ENCODE peak calls at places on chromosomes 3 and 15, in seven cellular contexts. One of them, this sample, is unnamed.

GRCh38 chr15:85541744-85542143 is 161.3 kb downstream of the AKAP13 start:
- DNase-seq in transverse colon: no peak
- DNase-seq in right lobe of liver: no peak
- DNase-seq in fibroblast of mammary gland: peak
- DNase-seq in endodermal cell: no peak
- DNase-seq in brain microvascular endothelial cell: no peak
- DNase-seq in ovary: no peak
- DNase-seq in this sample: no peak

GRCh38 chr3:153768559-153769469 is 352.4 kb upstream of the ARHGEF26 start:
- DNase-seq in transverse colon: peak
- DNase-seq in right lobe of liver: no peak
- DNase-seq in fibroblast of mammary gland: peak
- DNase-seq in endodermal cell: peak
- DNase-seq in brain microvascular endothelial cell: peak
- DNase-seq in ovary: peak
- DNase-seq in this sample: peak

GRCh38 chr15:87021771-87022170 is 942.1 kb downstream of the AGBL1 start:
- DNase-seq in transverse colon: no peak
- DNase-seq in right lobe of liver: no peak
- DNase-seq in fibroblast of mammary gland: no peak
- DNase-seq in endodermal cell: no peak
- DNase-seq in brain microvascular endothelial cell: no peak
- DNase-seq in ovary: no peak
- DNase-seq in this sample: peak

GRCh38 chr3:8794247-8794646 is 24.8 kb upstream of the OXTR start:
- DNase-seq in transverse colon: no peak
- DNase-seq in right lobe of liver: no peak
- DNase-seq in fibroblast of mammary gland: no peak
- DNase-seq in endodermal cell: no peak
- DNase-seq in brain microvascular endothelial cell: no peak
- DNase-seq in ovary: no peak
- DNase-seq in this sample: no peak

GRCh38 chr15:34241376-34242350 is 16.8 kb downstream of the EMC4 start:
- DNase-seq in transverse colon: peak
- DNase-seq in right lobe of liver: no peak
- DNase-seq in fibroblast of mammary gland: peak
- DNase-seq in endodermal cell: no peak
- DNase-seq in brain microvascular endothelial cell: peak
- DNase-seq in ovary: no peak
- DNase-seq in this sample: peak

GRCh38 chr3:160343132-160343531 is 55.9 kb downstream of the IFT80 start:
- DNase-seq in transverse colon: no peak
- DNase-seq in right lobe of liver: no peak
- DNase-seq in fibroblast of mammary gland: peak
- DNase-seq in endodermal cell: no peak
- DNase-seq in brain microvascular endothelial cell: no peak
- DNase-seq in ovary: no peak
- DNase-seq in this sample: peak

GRCh38 chr3:133797396-133798105 is 8.1 kb upstream of the SRPRB start:
- DNase-seq in transverse colon: no peak
- DNase-seq in right lobe of liver: no peak
- DNase-seq in fibroblast of mammary gland: no peak
- DNase-seq in endodermal cell: no peak
- DNase-seq in brain microvascular endothelial cell: no peak
- DNase-seq in ovary: no peak
- DNase-seq in this sample: peak

GRCh38 chr3:157075693-157076420 is 84.1 kb downstream of the CCNL1 start:
- DNase-seq in transverse colon: no peak
- DNase-seq in right lobe of liver: peak
- DNase-seq in fibroblast of mammary gland: peak
- DNase-seq in endodermal cell: peak
- DNase-seq in brain microvascular endothelial cell: no peak
- DNase-seq in ovary: no peak
- DNase-seq in this sample: no peak

GRCh38 chr3:39149498-39150169 is 3.8 kb downstream of the CSRNP1 start:
- DNase-seq in transverse colon: no peak
- DNase-seq in right lobe of liver: no peak
- DNase-seq in fibroblast of mammary gland: no peak
- DNase-seq in endodermal cell: peak
- DNase-seq in brain microvascular endothelial cell: no peak
- DNase-seq in ovary: no peak
- DNase-seq in this sample: no peak

GRCh38 chr15:31169558-31169957 is 68.0 kb upstream of the TRPM1 start:
- DNase-seq in transverse colon: no peak
- DNase-seq in right lobe of liver: no peak
- DNase-seq in fibroblast of mammary gland: no peak
- DNase-seq in endodermal cell: no peak
- DNase-seq in brain microvascular endothelial cell: no peak
- DNase-seq in ovary: no peak
- DNase-seq in this sample: no peak

GRCh38 chr15:42736793-42737528 is at the start of gene CDAN1:
- DNase-seq in transverse colon: peak
- DNase-seq in right lobe of liver: peak
- DNase-seq in fibroblast of mammary gland: peak
- DNase-seq in endodermal cell: peak
- DNase-seq in brain microvascular endothelial cell: peak
- DNase-seq in ovary: peak
- DNase-seq in this sample: peak

GRCh38 chr3:30752961-30753360 is 141.5 kb downstream of the GADL1 start:
- DNase-seq in transverse colon: peak
- DNase-seq in right lobe of liver: no peak
- DNase-seq in fibroblast of mammary gland: peak
- DNase-seq in endodermal cell: no peak
- DNase-seq in brain microvascular endothelial cell: peak
- DNase-seq in ovary: no peak
- DNase-seq in this sample: peak

GRCh38 chr3:12352253-12352652 is 63.4 kb downstream of the PPARG start:
- DNase-seq in transverse colon: no peak
- DNase-seq in right lobe of liver: no peak
- DNase-seq in fibroblast of mammary gland: peak
- DNase-seq in endodermal cell: no peak
- DNase-seq in brain microvascular endothelial cell: no peak
- DNase-seq in ovary: no peak
- DNase-seq in this sample: no peak

GRCh38 chr3:107431048-107431297 is 53.7 kb downstream of the CCDC54 start:
- DNase-seq in transverse colon: peak
- DNase-seq in right lobe of liver: no peak
- DNase-seq in fibroblast of mammary gland: no peak
- DNase-seq in endodermal cell: peak
- DNase-seq in brain microvascular endothelial cell: no peak
- DNase-seq in ovary: peak
- DNase-seq in this sample: no peak

GRCh38 chr3:32819581-32820348 is 2.0 kb downstream of the TRIM71 start:
- DNase-seq in transverse colon: no peak
- DNase-seq in right lobe of liver: no peak
- DNase-seq in fibroblast of mammary gland: no peak
- DNase-seq in endodermal cell: peak
- DNase-seq in brain microvascular endothelial cell: no peak
- DNase-seq in ovary: no peak
- DNase-seq in this sample: no peak

GRCh38 chr3:102180291-102180931 is 254.4 kb upstream of the ZPLD1 start:
- DNase-seq in transverse colon: no peak
- DNase-seq in right lobe of liver: no peak
- DNase-seq in fibroblast of mammary gland: peak
- DNase-seq in endodermal cell: no peak
- DNase-seq in brain microvascular endothelial cell: peak
- DNase-seq in ovary: no peak
- DNase-seq in this sample: peak

GRCh38 chr3:8443829-8444791 is 57.5 kb upstream of the LMCD1 start:
- DNase-seq in transverse colon: peak
- DNase-seq in right lobe of liver: peak
- DNase-seq in fibroblast of mammary gland: peak
- DNase-seq in endodermal cell: peak
- DNase-seq in brain microvascular endothelial cell: peak
- DNase-seq in ovary: peak
- DNase-seq in this sample: peak

GRCh38 chr3:147421184-147421912 is 12.2 kb downstream of the ZIC1 start:
- DNase-seq in transverse colon: no peak
- DNase-seq in right lobe of liver: no peak
- DNase-seq in fibroblast of mammary gland: no peak
- DNase-seq in endodermal cell: peak
- DNase-seq in brain microvascular endothelial cell: peak
- DNase-seq in ovary: no peak
- DNase-seq in this sample: no peak
- TF ChIP-seq CTCF in transverse colon: no peak
- TF ChIP-seq CTCF in right lobe of liver: no peak
- TF ChIP-seq CTCF in fibroblast of mammary gland: no peak
- TF ChIP-seq CTCF in endodermal cell: peak
- TF ChIP-seq CTCF in brain microvascular endothelial cell: peak
- TF ChIP-seq CTCF in ovary: no peak
- TF ChIP-seq CTCF in this sample: no peak

GRCh38 chr3:152259480-152259879 is 9.2 kb upstream of the MBNL1 start:
- DNase-seq in transverse colon: no peak
- DNase-seq in right lobe of liver: no peak
- DNase-seq in fibroblast of mammary gland: no peak
- DNase-seq in endodermal cell: no peak
- DNase-seq in brain microvascular endothelial cell: peak
- DNase-seq in ovary: no peak
- DNase-seq in this sample: no peak

GRCh38 chr3:152256829-152257228 is 11.9 kb upstream of the MBNL1 start:
- DNase-seq in transverse colon: no peak
- DNase-seq in right lobe of liver: no peak
- DNase-seq in fibroblast of mammary gland: no peak
- DNase-seq in endodermal cell: no peak
- DNase-seq in brain microvascular endothelial cell: no peak
- DNase-seq in ovary: no peak
- DNase-seq in this sample: no peak

GRCh38 chr3:152255290-152255689 is 13.4 kb upstream of the MBNL1 start:
- DNase-seq in transverse colon: no peak
- DNase-seq in right lobe of liver: no peak
- DNase-seq in fibroblast of mammary gland: no peak
- DNase-seq in endodermal cell: no peak
- DNase-seq in brain microvascular endothelial cell: no peak
- DNase-seq in ovary: no peak
- DNase-seq in this sample: no peak

GRCh38 chr3:152258448-152259302 is 10.1 kb upstream of the MBNL1 start:
- DNase-seq in transverse colon: peak
- DNase-seq in right lobe of liver: peak
- DNase-seq in fibroblast of mammary gland: peak
- DNase-seq in endodermal cell: no peak
- DNase-seq in brain microvascular endothelial cell: peak
- DNase-seq in ovary: peak
- DNase-seq in this sample: peak

GRCh38 chr3:152257246-152258074 is 11.3 kb upstream of the MBNL1 start:
- DNase-seq in transverse colon: no peak
- DNase-seq in right lobe of liver: no peak
- DNase-seq in fibroblast of mammary gland: peak
- DNase-seq in endodermal cell: no peak
- DNase-seq in brain microvascular endothelial cell: peak
- DNase-seq in ovary: no peak
- DNase-seq in this sample: no peak
- H3K4me3 ChIP-seq in transverse colon: no peak
- H3K4me3 ChIP-seq in right lobe of liver: no peak
- H3K4me3 ChIP-seq in fibroblast of mammary gland: no peak
- H3K4me3 ChIP-seq in endodermal cell: no peak
- H3K4me3 ChIP-seq in brain microvascular endothelial cell: no peak
- H3K4me3 ChIP-seq in ovary: no peak
- H3K4me3 ChIP-seq in this sample: no peak

DNA sequence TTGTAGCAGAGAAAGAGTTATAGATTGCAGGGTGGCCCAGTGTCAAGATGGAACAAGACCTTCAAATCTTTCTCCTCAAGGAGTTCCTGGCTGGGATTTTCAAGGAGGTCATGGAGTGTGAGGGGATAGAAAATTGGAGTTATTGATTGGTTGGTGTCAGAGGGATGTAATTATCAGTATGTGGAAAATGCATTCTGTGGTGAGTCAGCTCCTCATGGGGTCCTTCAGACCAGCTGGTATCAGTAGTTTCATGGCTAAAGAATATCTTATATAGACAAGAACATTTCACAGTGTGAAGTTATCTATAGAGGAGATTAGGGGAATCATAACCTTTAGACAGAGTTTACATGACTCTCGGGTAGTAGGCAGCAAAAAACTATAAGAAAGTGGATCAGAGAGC is 1114.0 kb upstream of the GBE1 start:
- DNase-seq in transverse colon: no peak
- DNase-seq in right lobe of liver: no peak
- DNase-seq in fibroblast of mammary gland: no peak
- DNase-seq in endodermal cell: no peak
- DNase-seq in brain microvascular endothelial cell: peak
- DNase-seq in ovary: no peak
- DNase-seq in this sample: no peak
- TF ChIP-seq CTCF in transverse colon: no peak
- TF ChIP-seq CTCF in right lobe of liver: no peak
- TF ChIP-seq CTCF in fibroblast of mammary gland: no peak
- TF ChIP-seq CTCF in endodermal cell: no peak
- TF ChIP-seq CTCF in brain microvascular endothelial cell: no peak
- TF ChIP-seq CTCF in ovary: no peak
- TF ChIP-seq CTCF in this sample: no peak

DNA sequence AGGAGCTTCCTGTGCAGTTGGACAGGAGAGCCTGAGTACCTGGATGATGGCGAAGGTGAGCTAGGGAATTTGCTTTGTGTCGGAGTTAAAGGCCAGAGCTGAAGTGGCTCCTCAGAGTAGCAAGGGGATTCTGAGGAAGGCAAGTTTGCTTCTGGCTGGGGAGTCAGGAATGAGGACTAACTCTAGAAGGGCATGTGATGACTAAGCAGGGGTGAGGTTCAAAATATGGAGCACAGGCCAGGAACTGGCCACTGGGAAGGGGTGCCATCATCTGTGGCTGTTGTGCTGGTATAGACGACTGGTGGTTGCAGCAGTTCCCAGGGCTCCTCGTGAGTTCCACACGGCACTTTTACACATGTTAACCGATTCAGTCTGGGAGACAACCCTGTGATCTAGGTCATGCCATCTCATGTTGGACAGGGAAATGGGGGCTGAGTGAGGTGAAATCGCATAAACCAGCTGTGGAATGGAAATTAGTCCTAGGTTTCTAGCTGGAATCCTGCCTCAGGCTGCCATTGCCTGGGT is 100.8 kb downstream of the EEFSEC start:
- DNase-seq in transverse colon: no peak
- DNase-seq in right lobe of liver: no peak
- DNase-seq in fibroblast of mammary gland: peak
- DNase-seq in endodermal cell: no peak
- DNase-seq in brain microvascular endothelial cell: no peak
- DNase-seq in ovary: no peak
- DNase-seq in this sample: no peak
- H3K4me3 ChIP-seq in transverse colon: no peak
- H3K4me3 ChIP-seq in right lobe of liver: no peak
- H3K4me3 ChIP-seq in fibroblast of mammary gland: no peak
- H3K4me3 ChIP-seq in endodermal cell: no peak
- H3K4me3 ChIP-seq in brain microvascular endothelial cell: no peak
- H3K4me3 ChIP-seq in ovary: no peak
- H3K4me3 ChIP-seq in this sample: no peak

DNA sequence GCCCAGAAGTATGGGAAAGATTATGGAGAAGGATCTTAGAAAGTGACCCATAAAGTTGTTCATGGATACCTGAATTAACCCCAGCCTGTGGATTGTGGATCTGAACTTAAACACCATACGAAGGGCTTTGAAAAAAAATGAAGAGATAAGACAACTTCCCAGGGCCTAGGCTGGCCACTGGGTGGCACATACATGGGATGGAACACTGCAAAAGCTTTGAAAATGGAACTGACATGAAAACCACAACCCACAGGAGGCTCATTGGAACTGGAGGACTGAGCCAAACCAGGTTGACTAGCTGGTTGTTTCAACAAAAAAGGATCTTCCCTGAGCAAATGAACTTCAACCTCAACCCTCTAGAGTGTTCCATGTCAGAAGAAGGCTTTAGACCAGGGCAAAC is 34.5 kb downstream of the FMN1 start:
- DNase-seq in transverse colon: no peak
- DNase-seq in right lobe of liver: no peak
- DNase-seq in fibroblast of mammary gland: no peak
- DNase-seq in endodermal cell: peak
- DNase-seq in brain microvascular endothelial cell: no peak
- DNase-seq in ovary: no peak
- DNase-seq in this sample: no peak
- TF ChIP-seq CTCF in transverse colon: no peak
- TF ChIP-seq CTCF in right lobe of liver: no peak
- TF ChIP-seq CTCF in fibroblast of mammary gland: peak
- TF ChIP-seq CTCF in endodermal cell: peak
- TF ChIP-seq CTCF in brain microvascular endothelial cell: peak
- TF ChIP-seq CTCF in ovary: no peak
- TF ChIP-seq CTCF in this sample: no peak

This sample was measured in fibroblast of the aortic adventitia.